ENCODE peak calls at places on chromosomes 7 and 10, in five cellular contexts. L is M059J, R is memory B cell, C is DND-41, N is left ventricle myocardium inferior. Z is an unnamed sample.

GRCh38 chr7:30278386-30278785 is 6.0 kb upstream of the ZNRF2 start:
- DNase-seq in L (no peak), R (no peak), C (no peak), N (no peak), Z (no peak)

GRCh38 chr7:27793780-27794179 is 53.8 kb downstream of the TAX1BP1 start:
- DNase-seq in L (peak), R (no peak), C (no peak), N (no peak), Z (no peak)

GRCh38 chr7:2886900-2887299 is 42.8 kb upstream of the GNA12 start:
- DNase-seq in L (peak), R (peak), C (peak), N (no peak), Z (peak)

GRCh38 chr7:151315038-151315655 is 26.5 kb upstream of the NUB1 start:
- DNase-seq in L (peak), R (peak), C (peak), N (peak), Z (peak)

GRCh38 chr7:36040679-36041078 is 112.4 kb upstream of the EEPD1 start:
- DNase-seq in L (peak), R (no peak), C (no peak), N (no peak), Z (no peak)

GRCh38 chr7:84847790-84848189 is 339.1 kb downstream of the SEMA3D start:
- DNase-seq in L (no peak), R (no peak), C (no peak), N (no peak), Z (no peak)

GRCh38 chr7:123351506-123352225 is 151.9 kb upstream of the SLC13A1 start:
- DNase-seq in L (peak), R (no peak), C (no peak), N (no peak), Z (no peak)

GRCh38 chr10:122342293-122343134 is 32.0 kb upstream of the PLEKHA1 start:
- DNase-seq in L (peak), R (peak), C (peak), N (no peak), Z (peak)

GRCh38 chr10:21090609-21091082 is 193.5 kb upstream of the NEBL start:
- DNase-seq in L (no peak), R (no peak), C (no peak), N (no peak), Z (no peak)

GRCh38 chr10:127563718-127564553 is 14.8 kb downstream of the NPS start:
- DNase-seq in L (peak), R (no peak), C (peak), N (no peak), Z (no peak)

GRCh38 chr7:77537136-77537594 is at the start of gene PTPN12:
- DNase-seq in L (peak), R (no peak), C (peak), N (no peak), Z (no peak)

GRCh38 chr10:71259815-71260501 is 47.6 kb downstream of the UNC5B start:
- DNase-seq in L (no peak), R (no peak), C (no peak), N (no peak), Z (no peak)

GRCh38 chr7:155543011-155543881 is 3.1 kb downstream of the CNPY1 start:
- DNase-seq in L (peak), R (no peak), C (no peak), N (no peak), Z (no peak)

GRCh38 chr10:111551001-111551400 is 474.2 kb downstream of the ADRA2A start:
- DNase-seq in L (no peak), R (no peak), C (no peak), N (no peak), Z (no peak)

GRCh38 chr7:963236-964078 is 9.0 kb upstream of the ADAP1 start:
- DNase-seq in L (no peak), R (no peak), C (no peak), N (peak), Z (no peak)

GRCh38 chr7:1663857-1664651 is 6.0 kb upstream of the ELFN1 start:
- DNase-seq in L (no peak), R (no peak), C (no peak), N (no peak), Z (peak)

GRCh38 chr7:156185076-156185475 is 372.8 kb upstream of the SHH start:
- DNase-seq in L (no peak), R (no peak), C (no peak), N (no peak), Z (no peak)

GRCh38 chr7:32299133-32299702 is 191.0 kb downstream of the LSM5 start:
- DNase-seq in L (peak), R (no peak), C (no peak), N (peak), Z (peak)

GRCh38 chr7:134246347-134246746 is 70.4 kb downstream of the SLC35B4 start:
- DNase-seq in L (no peak), R (no peak), C (no peak), N (no peak), Z (no peak)

GRCh38 chr7:107125475-107125874 is 43.3 kb upstream of the HBP1 start:
- DNase-seq in L (no peak), R (no peak), C (no peak), N (no peak), Z (no peak)

GRCh38 chr7:25622716-25623115 is 394.4 kb upstream of the NPVF start:
- DNase-seq in L (no peak), R (no peak), C (no peak), N (no peak), Z (no peak)

GRCh38 chr7:27123021-27123476 is 7.5 kb downstream of the HOXA4 start:
- DNase-seq in L (no peak), R (no peak), C (no peak), N (no peak), Z (no peak)

GRCh38 chr7:56447864-56448693 is 331.9 kb upstream of the NUPR2 start:
- DNase-seq in L (no peak), R (no peak), C (no peak), N (peak), Z (no peak)

GRCh38 chr7:143038635-143039034 is 11.7 kb upstream of the OR9A2 start:
- DNase-seq in L (no peak), R (no peak), C (no peak), N (no peak), Z (no peak)

GRCh38 chr10:20017961-20018360 is 201.7 kb downstream of the PLXDC2 start:
- DNase-seq in L (no peak), R (no peak), C (no peak), N (no peak), Z (no peak)

GRCh38 chr7:44185729-44186128 is 3.5 kb downstream of the GCK start:
- DNase-seq in L (no peak), R (no peak), C (no peak), N (no peak), Z (no peak)

GRCh38 chr10:50304655-50305054 is 53.3 kb upstream of the ASAH2 start:
- DNase-seq in L (no peak), R (no peak), C (no peak), N (no peak), Z (no peak)

GRCh38 chr10:69498711-69499471 is 47.6 kb downstream of the TSPAN15 start:
- DNase-seq in L (peak), R (no peak), C (no peak), N (no peak), Z (no peak)

GRCh38 chr10:73970845-73971244 is 27.1 kb upstream of the VCL start:
- DNase-seq in L (no peak), R (no peak), C (no peak), N (no peak), Z (no peak)

Z was measured in neuronal stem cell.